ENCODE peak calls at places on chromosomes 4 and X, in six cellular contexts. I is cardiac fibroblast; X is GM13976; M is HFF-Myc; K is tibial nerve; S is CD8-positive, alpha-beta T cell. V is an unnamed sample.

GRCh38 chr4:144183165-144183564 is 42.6 kb upstream of the GYPA start:
- DNase-seq in I (no peak), X (no peak), M (no peak), K (no peak), S (no peak), V (no peak)

GRCh38 chr4:75950416-75950815 is 9.6 kb upstream of the NAAA start:
- DNase-seq in I (no peak), X (no peak), M (peak; percentile 15), K (no peak), S (no peak), V (no peak)

GRCh38 chr4:2059034-2059725 is at the start of gene NAT8L:
- DNase-seq in I (no peak), X (peak; percentile 72), M (no peak), K (no peak), S (no peak), V (no peak)

GRCh38 chr4:122450847-122451246 is 5.7 kb downstream of the IL2 start:
- DNase-seq in I (peak; percentile 47), X (no peak), M (peak; percentile 9), K (no peak), S (no peak), V (no peak)

GRCh38 chr4:1195894-1196401 is 23.6 kb upstream of the SPON2 start:
- DNase-seq in I (no peak), X (no peak), M (no peak), K (peak; percentile 8), S (no peak), V (peak; percentile 63)

GRCh38 chr4:70759126-70759525 is 37.4 kb downstream of the RUFY3 start:
- DNase-seq in I (peak; percentile 51), X (no peak), M (no peak), K (no peak), S (no peak), V (no peak)

GRCh38 chr4:17165256-17165655 is 266.8 kb upstream of the LDB2 start:
- DNase-seq in I (peak; percentile 10), X (no peak), M (no peak), K (no peak), S (no peak), V (no peak)

GRCh38 chr4:140790765-140791164 is 34.6 kb upstream of the TBC1D9 start:
- DNase-seq in I (no peak), X (peak; percentile 36), M (no peak), K (no peak), S (no peak), V (no peak)

GRCh38 chr4:77564231-77564630 is 41.4 kb upstream of the CXCL13 start:
- DNase-seq in I (peak; percentile 23), X (no peak), M (no peak), K (peak; percentile 40), S (no peak), V (no peak)

GRCh38 chrX:47539860-47540259 is 21.1 kb upstream of the ARAF start:
- DNase-seq in I (no peak), X (no peak), M (no peak), K (no peak), S (no peak), V (no peak)

GRCh38 chr4:41686893-41687292 is 61.6 kb downstream of the PHOX2B start:
- DNase-seq in I (no peak), X (no peak), M (no peak), K (no peak), S (no peak), V (no peak)
- TF ChIP-seq CTCF in I (no peak), X (no peak), M (no peak), K (no peak), S (no peak), V (no peak)

GRCh38 chr4:124757121-124757520 is 44.6 kb upstream of the ANKRD50 start:
- DNase-seq in I (peak; percentile 62), X (no peak), M (peak; percentile 12), K (no peak), S (no peak), V (no peak)
- TF ChIP-seq CTCF in I (no peak), X (no peak), M (no peak), K (no peak), S (no peak), V (no peak)

DNA sequence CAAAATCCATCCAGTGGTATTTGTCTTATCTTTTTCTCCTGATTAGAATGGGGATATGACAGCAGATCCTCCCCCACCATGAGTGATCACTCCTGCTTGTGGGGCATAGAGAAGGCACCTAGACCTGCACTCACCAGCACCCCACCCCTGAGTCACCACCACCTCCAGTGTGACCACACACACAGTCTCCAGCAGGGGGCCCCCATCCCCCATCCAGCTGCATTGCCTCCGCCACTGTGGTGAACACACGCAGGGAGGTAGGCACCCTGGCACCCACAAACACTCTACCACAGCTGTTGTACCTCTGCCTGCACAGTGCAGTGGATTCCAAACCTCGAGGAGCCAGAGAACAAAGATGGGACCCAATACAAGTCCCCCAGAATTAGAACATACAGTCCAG is 9.0 kb upstream of the MAGEA8 start:
- DNase-seq in I (peak; percentile 19), X (peak; percentile 47), M (no peak), K (no peak), S (peak; percentile 64), V (no peak)
- TF ChIP-seq CTCF in I (peak; percentile 50), X (peak; percentile 63), M (peak; percentile 36), K (no peak), S (no peak), V (peak; percentile 23)

GRCh38 chrX:74232859-74233258 is 71.1 kb upstream of the ZCCHC13 start:
- DNase-seq in I (peak; percentile 52), X (no peak), M (no peak), K (no peak), S (no peak), V (no peak)

GRCh38 chrX:74242050-74242449 is 61.9 kb upstream of the ZCCHC13 start:
- DNase-seq in I (peak; percentile 62), X (no peak), M (peak; percentile 19), K (no peak), S (no peak), V (no peak)

GRCh38 chrX:74242484-74243138 is 61.4 kb upstream of the ZCCHC13 start:
- DNase-seq in I (no peak), X (no peak), M (no peak), K (no peak), S (no peak), V (no peak)

GRCh38 chrX:74234829-74235228 is 69.2 kb upstream of the ZCCHC13 start:
- DNase-seq in I (no peak), X (no peak), M (no peak), K (no peak), S (no peak), V (no peak)

GRCh38 chrX:74238771-74239170 is 65.2 kb upstream of the ZCCHC13 start:
- DNase-seq in I (no peak), X (no peak), M (no peak), K (no peak), S (no peak), V (no peak)
- TF ChIP-seq CTCF in I (no peak), X (no peak), M (no peak), K (no peak), S (no peak), V (no peak)

GRCh38 chr4:150961566-150961965 is 53.5 kb downstream of the LRBA start:
- DNase-seq in I (peak; percentile 27), X (no peak), M (no peak), K (no peak), S (no peak), V (no peak)

GRCh38 chr4:150964754-150965153 is 50.3 kb downstream of the LRBA start:
- DNase-seq in I (no peak), X (no peak), M (no peak), K (no peak), S (no peak), V (no peak)

GRCh38 chr4:150962245-150962644 is 52.8 kb downstream of the LRBA start:
- DNase-seq in I (peak; percentile 68), X (no peak), M (no peak), K (no peak), S (no peak), V (no peak)

GRCh38 chr4:150960079-150960478 is 55.0 kb downstream of the LRBA start:
- DNase-seq in I (peak; percentile 69), X (no peak), M (no peak), K (no peak), S (no peak), V (no peak)

GRCh38 chr4:150960818-150961217 is 54.3 kb downstream of the LRBA start:
- DNase-seq in I (peak; percentile 58), X (no peak), M (no peak), K (no peak), S (no peak), V (no peak)
- TF ChIP-seq CTCF in I (peak; percentile 73), X (no peak), M (peak; percentile 59), K (no peak), S (peak; percentile 42), V (peak; percentile 52)

DNA sequence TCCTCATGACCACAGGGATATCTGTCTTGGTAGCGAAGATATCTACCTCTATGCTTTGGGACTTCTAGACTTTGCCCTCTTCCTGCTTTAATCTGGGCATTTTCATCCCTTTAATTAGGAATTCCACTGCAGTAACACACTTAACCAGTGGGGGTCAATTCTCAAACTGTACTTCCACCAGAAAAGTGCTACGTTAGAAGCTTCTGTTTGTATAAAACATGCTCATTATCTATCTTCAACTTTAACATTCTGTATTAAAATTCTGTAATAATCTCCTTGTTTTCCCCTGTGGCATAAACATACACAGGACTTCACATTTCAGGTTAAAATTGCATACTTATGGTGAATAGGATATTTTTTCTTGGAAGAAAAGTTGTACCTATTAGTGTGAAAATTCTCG is 105.6 kb downstream of the AMMECR1 start:
- DNase-seq in I (no peak), X (no peak), M (no peak), K (no peak), S (no peak), V (no peak)
- TF ChIP-seq CTCF in I (no peak), X (no peak), M (no peak), K (no peak), S (no peak), V (peak; percentile 38)

DNA sequence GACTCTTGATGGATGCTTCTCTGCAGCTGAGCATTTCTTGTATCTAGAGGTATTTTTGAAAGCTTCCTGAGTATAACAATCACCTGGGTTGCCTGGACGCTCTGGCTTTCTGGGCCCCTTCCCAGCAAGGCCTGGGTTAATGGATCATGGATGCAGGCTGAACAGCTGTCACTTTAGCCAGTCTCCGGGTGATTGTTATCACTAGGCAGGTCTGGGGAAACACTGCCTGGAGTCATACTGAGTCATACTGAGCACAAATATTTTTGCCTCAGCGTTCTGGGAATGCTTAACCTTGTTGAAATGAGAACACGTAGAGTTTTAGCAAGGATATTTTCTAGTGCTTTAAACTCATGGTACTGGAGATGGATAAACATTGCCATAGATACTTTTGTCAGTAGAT is 102.6 kb downstream of the PHEX start:
- DNase-seq in I (peak; percentile 81), X (no peak), M (no peak), K (no peak), S (no peak), V (no peak)
- TF ChIP-seq CTCF in I (no peak), X (no peak), M (no peak), K (no peak), S (no peak), V (no peak)

V was measured in osteocyte.